ENCODE peak calls at places on chromosomes 2 and 18, in ten cellular contexts. One of them, this sample, is unnamed.

GRCh38 chr18:42860011-42860410 is 255.5 kb downstream of the RIT2 start:
- DNase-seq in T-helper 2 cell: no peak
- DNase-seq in uterus: no peak
- DNase-seq in iris pigment epithelial cell: peak
- DNase-seq in dorsolateral prefrontal cortex: no peak
- DNase-seq in kidney: no peak
- DNase-seq in foreskin fibroblast: no peak
- DNase-seq in H7: no peak
- DNase-seq in cardiac fibroblast: peak
- DNase-seq in DMS53: no peak
- DNase-seq in this sample: no peak

GRCh38 chr2:126802774-126803421 is 95.8 kb upstream of the TEX51 start:
- DNase-seq in T-helper 2 cell: no peak
- DNase-seq in uterus: no peak
- DNase-seq in iris pigment epithelial cell: no peak
- DNase-seq in dorsolateral prefrontal cortex: no peak
- DNase-seq in kidney: no peak
- DNase-seq in foreskin fibroblast: no peak
- DNase-seq in H7: no peak
- DNase-seq in cardiac fibroblast: no peak
- DNase-seq in DMS53: no peak
- DNase-seq in this sample: no peak

GRCh38 chr2:109497447-109497846 is 116.3 kb downstream of the SEPTIN10 start:
- DNase-seq in T-helper 2 cell: no peak
- DNase-seq in uterus: no peak
- DNase-seq in iris pigment epithelial cell: peak
- DNase-seq in dorsolateral prefrontal cortex: no peak
- DNase-seq in kidney: no peak
- DNase-seq in foreskin fibroblast: peak
- DNase-seq in H7: no peak
- DNase-seq in cardiac fibroblast: peak
- DNase-seq in DMS53: no peak
- DNase-seq in this sample: no peak

GRCh38 chr2:100921685-100922161 is 80.4 kb upstream of the RPL31 start:
- DNase-seq in T-helper 2 cell: no peak
- DNase-seq in uterus: no peak
- DNase-seq in iris pigment epithelial cell: peak
- DNase-seq in dorsolateral prefrontal cortex: no peak
- DNase-seq in kidney: no peak
- DNase-seq in foreskin fibroblast: peak
- DNase-seq in H7: no peak
- DNase-seq in cardiac fibroblast: peak
- DNase-seq in DMS53: no peak
- DNase-seq in this sample: no peak

GRCh38 chr2:69685321-69686048 is 41.9 kb upstream of the AAK1 start:
- DNase-seq in T-helper 2 cell: no peak
- DNase-seq in uterus: no peak
- DNase-seq in iris pigment epithelial cell: peak
- DNase-seq in dorsolateral prefrontal cortex: no peak
- DNase-seq in kidney: no peak
- DNase-seq in foreskin fibroblast: peak
- DNase-seq in H7: no peak
- DNase-seq in cardiac fibroblast: peak
- DNase-seq in DMS53: peak
- DNase-seq in this sample: no peak

GRCh38 chr2:127220807-127221527 is 868 bp upstream of the CYP27C1 start:
- DNase-seq in T-helper 2 cell: no peak
- DNase-seq in uterus: no peak
- DNase-seq in iris pigment epithelial cell: peak
- DNase-seq in dorsolateral prefrontal cortex: no peak
- DNase-seq in kidney: no peak
- DNase-seq in foreskin fibroblast: peak
- DNase-seq in H7: peak
- DNase-seq in cardiac fibroblast: no peak
- DNase-seq in DMS53: peak
- DNase-seq in this sample: no peak

GRCh38 chr2:170155022-170155722 is 22.8 kb upstream of the MYO3B start:
- DNase-seq in T-helper 2 cell: no peak
- DNase-seq in uterus: no peak
- DNase-seq in iris pigment epithelial cell: peak
- DNase-seq in dorsolateral prefrontal cortex: no peak
- DNase-seq in kidney: no peak
- DNase-seq in foreskin fibroblast: peak
- DNase-seq in H7: peak
- DNase-seq in cardiac fibroblast: peak
- DNase-seq in DMS53: peak
- DNase-seq in this sample: no peak

GRCh38 chr2:219350215-219350937 is 17.8 kb upstream of the RESP18 start:
- DNase-seq in T-helper 2 cell: no peak
- DNase-seq in uterus: no peak
- DNase-seq in iris pigment epithelial cell: no peak
- DNase-seq in dorsolateral prefrontal cortex: no peak
- DNase-seq in kidney: no peak
- DNase-seq in foreskin fibroblast: peak
- DNase-seq in H7: no peak
- DNase-seq in cardiac fibroblast: peak
- DNase-seq in DMS53: no peak
- DNase-seq in this sample: no peak

GRCh38 chr2:64622443-64623231 is 31.1 kb downstream of the SERTAD2 start:
- DNase-seq in T-helper 2 cell: no peak
- DNase-seq in uterus: no peak
- DNase-seq in iris pigment epithelial cell: peak
- DNase-seq in dorsolateral prefrontal cortex: no peak
- DNase-seq in kidney: no peak
- DNase-seq in foreskin fibroblast: peak
- DNase-seq in H7: peak
- DNase-seq in cardiac fibroblast: peak
- DNase-seq in DMS53: no peak
- DNase-seq in this sample: no peak

GRCh38 chr2:164764996-164765395 is 76.6 kb downstream of the COBLL1 start:
- DNase-seq in T-helper 2 cell: no peak
- DNase-seq in uterus: no peak
- DNase-seq in iris pigment epithelial cell: peak
- DNase-seq in dorsolateral prefrontal cortex: no peak
- DNase-seq in kidney: no peak
- DNase-seq in foreskin fibroblast: peak
- DNase-seq in H7: no peak
- DNase-seq in cardiac fibroblast: peak
- DNase-seq in DMS53: no peak
- DNase-seq in this sample: no peak

GRCh38 chr18:27921904-27922541 is 254.9 kb downstream of the CDH2 start:
- DNase-seq in T-helper 2 cell: no peak
- DNase-seq in uterus: no peak
- DNase-seq in iris pigment epithelial cell: peak
- DNase-seq in dorsolateral prefrontal cortex: no peak
- DNase-seq in kidney: peak
- DNase-seq in foreskin fibroblast: peak
- DNase-seq in H7: no peak
- DNase-seq in cardiac fibroblast: peak
- DNase-seq in DMS53: no peak
- DNase-seq in this sample: no peak

GRCh38 chr2:84781942-84782716 is 98.8 kb downstream of the TRABD2A start:
- DNase-seq in T-helper 2 cell: peak
- DNase-seq in uterus: no peak
- DNase-seq in iris pigment epithelial cell: peak
- DNase-seq in dorsolateral prefrontal cortex: no peak
- DNase-seq in kidney: no peak
- DNase-seq in foreskin fibroblast: peak
- DNase-seq in H7: no peak
- DNase-seq in cardiac fibroblast: peak
- DNase-seq in DMS53: no peak
- DNase-seq in this sample: no peak

GRCh38 chr18:54222922-54223567 is 1.4 kb downstream of the MBD2 start:
- DNase-seq in T-helper 2 cell: peak
- DNase-seq in uterus: no peak
- DNase-seq in iris pigment epithelial cell: no peak
- DNase-seq in dorsolateral prefrontal cortex: no peak
- DNase-seq in kidney: no peak
- DNase-seq in foreskin fibroblast: no peak
- DNase-seq in H7: no peak
- DNase-seq in cardiac fibroblast: no peak
- DNase-seq in DMS53: peak
- DNase-seq in this sample: peak

GRCh38 chr2:20139828-20140227 is 85.1 kb downstream of the SDC1 start:
- DNase-seq in T-helper 2 cell: no peak
- DNase-seq in uterus: no peak
- DNase-seq in iris pigment epithelial cell: no peak
- DNase-seq in dorsolateral prefrontal cortex: no peak
- DNase-seq in kidney: no peak
- DNase-seq in foreskin fibroblast: no peak
- DNase-seq in H7: no peak
- DNase-seq in cardiac fibroblast: no peak
- DNase-seq in DMS53: no peak
- DNase-seq in this sample: no peak

GRCh38 chr2:206160124-206160806 is 570 bp downstream of the EEF1B2 start:
- DNase-seq in T-helper 2 cell: no peak
- DNase-seq in uterus: no peak
- DNase-seq in iris pigment epithelial cell: peak
- DNase-seq in dorsolateral prefrontal cortex: no peak
- DNase-seq in kidney: no peak
- DNase-seq in foreskin fibroblast: peak
- DNase-seq in H7: peak
- DNase-seq in cardiac fibroblast: no peak
- DNase-seq in DMS53: peak
- DNase-seq in this sample: peak

GRCh38 chr18:50748243-50749229 is 71.3 kb downstream of the MRO start:
- DNase-seq in T-helper 2 cell: no peak
- DNase-seq in uterus: no peak
- DNase-seq in iris pigment epithelial cell: no peak
- DNase-seq in dorsolateral prefrontal cortex: no peak
- DNase-seq in kidney: no peak
- DNase-seq in foreskin fibroblast: no peak
- DNase-seq in H7: no peak
- DNase-seq in cardiac fibroblast: no peak
- DNase-seq in DMS53: no peak
- DNase-seq in this sample: no peak

GRCh38 chr18:43627833-43628370 is 350.6 kb upstream of the SYT4 start:
- DNase-seq in T-helper 2 cell: no peak
- DNase-seq in uterus: no peak
- DNase-seq in iris pigment epithelial cell: no peak
- DNase-seq in dorsolateral prefrontal cortex: no peak
- DNase-seq in kidney: no peak
- DNase-seq in foreskin fibroblast: no peak
- DNase-seq in H7: no peak
- DNase-seq in cardiac fibroblast: no peak
- DNase-seq in DMS53: peak
- DNase-seq in this sample: no peak

GRCh38 chr2:241173557-241173956 is 14.9 kb upstream of the ANO7 start:
- DNase-seq in T-helper 2 cell: no peak
- DNase-seq in uterus: no peak
- DNase-seq in iris pigment epithelial cell: no peak
- DNase-seq in dorsolateral prefrontal cortex: no peak
- DNase-seq in kidney: no peak
- DNase-seq in foreskin fibroblast: no peak
- DNase-seq in H7: no peak
- DNase-seq in cardiac fibroblast: no peak
- DNase-seq in DMS53: no peak
- DNase-seq in this sample: no peak

GRCh38 chr2:135005753-135006152 is 41.5 kb downstream of the MAP3K19 start:
- DNase-seq in T-helper 2 cell: no peak
- DNase-seq in uterus: no peak
- DNase-seq in iris pigment epithelial cell: no peak
- DNase-seq in dorsolateral prefrontal cortex: no peak
- DNase-seq in kidney: no peak
- DNase-seq in foreskin fibroblast: no peak
- DNase-seq in H7: peak
- DNase-seq in cardiac fibroblast: no peak
- DNase-seq in DMS53: no peak
- DNase-seq in this sample: no peak

GRCh38 chr2:175932675-175933074 is 69.4 kb downstream of the LNPK start:
- DNase-seq in T-helper 2 cell: no peak
- DNase-seq in uterus: no peak
- DNase-seq in iris pigment epithelial cell: no peak
- DNase-seq in dorsolateral prefrontal cortex: no peak
- DNase-seq in kidney: no peak
- DNase-seq in foreskin fibroblast: peak
- DNase-seq in H7: no peak
- DNase-seq in cardiac fibroblast: no peak
- DNase-seq in DMS53: no peak
- DNase-seq in this sample: no peak

GRCh38 chr2:233399306-233400225 is 45.3 kb downstream of the DGKD start:
- DNase-seq in T-helper 2 cell: no peak
- DNase-seq in uterus: no peak
- DNase-seq in iris pigment epithelial cell: no peak
- DNase-seq in dorsolateral prefrontal cortex: no peak
- DNase-seq in kidney: no peak
- DNase-seq in foreskin fibroblast: no peak
- DNase-seq in H7: no peak
- DNase-seq in cardiac fibroblast: no peak
- DNase-seq in DMS53: no peak
- DNase-seq in this sample: no peak

GRCh38 chr2:222835142-222835822 is 25.6 kb upstream of the ACSL3 start:
- DNase-seq in T-helper 2 cell: no peak
- DNase-seq in uterus: no peak
- DNase-seq in iris pigment epithelial cell: no peak
- DNase-seq in dorsolateral prefrontal cortex: no peak
- DNase-seq in kidney: no peak
- DNase-seq in foreskin fibroblast: peak
- DNase-seq in H7: no peak
- DNase-seq in cardiac fibroblast: peak
- DNase-seq in DMS53: peak
- DNase-seq in this sample: no peak

GRCh38 chr2:37180006-37180639 is 8.3 kb downstream of the SULT6B1 start:
- DNase-seq in T-helper 2 cell: no peak
- DNase-seq in uterus: no peak
- DNase-seq in iris pigment epithelial cell: no peak
- DNase-seq in dorsolateral prefrontal cortex: no peak
- DNase-seq in kidney: no peak
- DNase-seq in foreskin fibroblast: peak
- DNase-seq in H7: no peak
- DNase-seq in cardiac fibroblast: no peak
- DNase-seq in DMS53: no peak
- DNase-seq in this sample: no peak

GRCh38 chr2:221780281-221780688 is 208.2 kb upstream of the EPHA4 start:
- DNase-seq in T-helper 2 cell: no peak
- DNase-seq in uterus: no peak
- DNase-seq in iris pigment epithelial cell: peak
- DNase-seq in dorsolateral prefrontal cortex: no peak
- DNase-seq in kidney: no peak
- DNase-seq in foreskin fibroblast: peak
- DNase-seq in H7: no peak
- DNase-seq in cardiac fibroblast: peak
- DNase-seq in DMS53: no peak
- DNase-seq in this sample: no peak

GRCh38 chr2:119523383-119523958 is 812 bp downstream of the SCTR start:
- DNase-seq in T-helper 2 cell: no peak
- DNase-seq in uterus: no peak
- DNase-seq in iris pigment epithelial cell: no peak
- DNase-seq in dorsolateral prefrontal cortex: no peak
- DNase-seq in kidney: no peak
- DNase-seq in foreskin fibroblast: no peak
- DNase-seq in H7: peak
- DNase-seq in cardiac fibroblast: no peak
- DNase-seq in DMS53: peak
- DNase-seq in this sample: no peak

GRCh38 chr2:144350151-144350802 is 169.6 kb downstream of the ZEB2 start:
- DNase-seq in T-helper 2 cell: no peak
- DNase-seq in uterus: no peak
- DNase-seq in iris pigment epithelial cell: peak
- DNase-seq in dorsolateral prefrontal cortex: no peak
- DNase-seq in kidney: no peak
- DNase-seq in foreskin fibroblast: peak
- DNase-seq in H7: peak
- DNase-seq in cardiac fibroblast: peak
- DNase-seq in DMS53: no peak
- DNase-seq in this sample: no peak

GRCh38 chr2:42652086-42652485 is 83.7 kb downstream of the MTA3 start:
- DNase-seq in T-helper 2 cell: no peak
- DNase-seq in uterus: no peak
- DNase-seq in iris pigment epithelial cell: no peak
- DNase-seq in dorsolateral prefrontal cortex: no peak
- DNase-seq in kidney: no peak
- DNase-seq in foreskin fibroblast: no peak
- DNase-seq in H7: no peak
- DNase-seq in cardiac fibroblast: no peak
- DNase-seq in DMS53: no peak
- DNase-seq in this sample: no peak

GRCh38 chr2:142515493-142515892 is 362.0 kb upstream of the KYNU start:
- DNase-seq in T-helper 2 cell: no peak
- DNase-seq in uterus: no peak
- DNase-seq in iris pigment epithelial cell: no peak
- DNase-seq in dorsolateral prefrontal cortex: no peak
- DNase-seq in kidney: no peak
- DNase-seq in foreskin fibroblast: no peak
- DNase-seq in H7: no peak
- DNase-seq in cardiac fibroblast: no peak
- DNase-seq in DMS53: no peak
- DNase-seq in this sample: no peak

This sample was measured in MM.1S.